ENCODE peak calls at places on chromosome 20, in eight cellular contexts. O is neuronal stem cell; E is bronchial epithelial cell; J is fibroblast of the aortic adventitia; G is astrocyte of the cerebellum; A is H7; D is NCI-H774; T is activated CD4-positive, alpha-beta memory T cell treated with anti-CD3 and anti-CD28 coated beads, Interleukin-2, amount 10 ng/mL, durations not matched to agents 7 days and 5 days. C is an unnamed sample.

GRCh38 chr20:50172347-50173013 is 18.1 kb upstream of the CEBPB start:
- DNase-seq in O (peak), E (no peak), J (peak), G (no peak), A (peak), D (peak), T (no peak), C (peak)

GRCh38 chr20:37519508-37520416 is 1.3 kb upstream of the NNAT start:
- DNase-seq in O (no peak), E (no peak), J (no peak), G (no peak), A (peak), D (peak), T (no peak), C (no peak)

GRCh38 chr20:45111799-45112471 is 3.0 kb downstream of the WFDC5 start:
- DNase-seq in O (no peak), E (no peak), J (no peak), G (no peak), A (peak), D (no peak), T (no peak), C (no peak)

GRCh38 chr20:47389867-47390347 is 33.4 kb upstream of the ZMYND8 start:
- DNase-seq in O (no peak), E (peak), J (peak), G (no peak), A (no peak), D (no peak), T (no peak), C (peak)

GRCh38 chr20:31485450-31486339 is 10.6 kb downstream of the REM1 start:
- DNase-seq in O (no peak), E (no peak), J (peak), G (no peak), A (peak), D (no peak), T (no peak), C (peak)

GRCh38 chr20:19327401-19327800 is 115.0 kb downstream of the SLC24A3 start:
- DNase-seq in O (no peak), E (no peak), J (no peak), G (no peak), A (no peak), D (no peak), T (no peak), C (no peak)

GRCh38 chr20:38534756-38535155 is 46.2 kb upstream of the ADIG start:
- DNase-seq in O (no peak), E (no peak), J (no peak), G (no peak), A (no peak), D (no peak), T (no peak), C (no peak)

GRCh38 chr20:44832724-44833123 is 22.4 kb upstream of the RIMS4 start:
- DNase-seq in O (no peak), E (peak), J (peak), G (no peak), A (no peak), D (no peak), T (no peak), C (no peak)

GRCh38 chr20:53872561-53873248 is 197.7 kb downstream of the BCAS1 start:
- DNase-seq in O (no peak), E (no peak), J (peak), G (no peak), A (no peak), D (no peak), T (peak), C (no peak)

GRCh38 chr20:4601630-4602296 is 119.9 kb upstream of the PRND start:
- DNase-seq in O (no peak), E (peak), J (no peak), G (no peak), A (no peak), D (no peak), T (no peak), C (peak)

GRCh38 chr20:45088247-45088646 is 12.7 kb downstream of the KCNS1 start:
- DNase-seq in O (no peak), E (peak), J (peak), G (no peak), A (no peak), D (no peak), T (no peak), C (no peak)

GRCh38 chr20:51333971-51334370 is 208.5 kb downstream of the NFATC2 start:
- DNase-seq in O (no peak), E (no peak), J (no peak), G (no peak), A (no peak), D (no peak), T (no peak), C (no peak)

GRCh38 chr20:18252597-18253451 is 35.5 kb upstream of the ZNF133 start:
- DNase-seq in O (no peak), E (peak), J (peak), G (no peak), A (no peak), D (no peak), T (no peak), C (no peak)

GRCh38 chr20:36299459-36299858 is 6.7 kb upstream of the DLGAP4 start:
- DNase-seq in O (no peak), E (no peak), J (no peak), G (no peak), A (no peak), D (no peak), T (peak), C (no peak)

GRCh38 chr20:14830466-14830865 is 493.1 kb upstream of the FLRT3 start:
- DNase-seq in O (no peak), E (peak), J (no peak), G (no peak), A (no peak), D (no peak), T (no peak), C (no peak)

GRCh38 chr20:47031028-47031427 is 136.4 kb downstream of the EYA2 start:
- DNase-seq in O (no peak), E (no peak), J (no peak), G (no peak), A (no peak), D (no peak), T (no peak), C (no peak)

GRCh38 chr20:33684533-33685327 is 1.5 kb downstream of the E2F1 start:
- DNase-seq in O (no peak), E (no peak), J (no peak), G (no peak), A (peak), D (no peak), T (no peak), C (no peak)

GRCh38 chr20:11522359-11522758 is 395.3 kb upstream of the BTBD3 start:
- DNase-seq in O (no peak), E (no peak), J (no peak), G (peak), A (no peak), D (no peak), T (no peak), C (no peak)

GRCh38 chr20:32028647-32029372 is 18.6 kb downstream of the CCM2L start:
- DNase-seq in O (no peak), E (no peak), J (no peak), G (peak), A (peak), D (no peak), T (no peak), C (no peak)

GRCh38 chr20:23195635-23196034 is 109.5 kb upstream of the CD93 start:
- DNase-seq in O (no peak), E (no peak), J (no peak), G (no peak), A (no peak), D (no peak), T (no peak), C (no peak)

GRCh38 chr20:56091635-56092180 is 86.4 kb upstream of the CBLN4 start:
- DNase-seq in O (no peak), E (peak), J (no peak), G (no peak), A (no peak), D (no peak), T (no peak), C (no peak)

GRCh38 chr20:14214046-14214445 is 123.4 kb downstream of the FLRT3 start:
- DNase-seq in O (no peak), E (no peak), J (peak), G (no peak), A (no peak), D (no peak), T (no peak), C (no peak)

GRCh38 chr20:528923-529594 is 14.5 kb downstream of the CSNK2A1 start:
- DNase-seq in O (no peak), E (peak), J (peak), G (no peak), A (no peak), D (no peak), T (no peak), C (no peak)

GRCh38 chr20:61397146-61397545 is 145.1 kb downstream of the CDH4 start:
- DNase-seq in O (no peak), E (no peak), J (no peak), G (no peak), A (no peak), D (no peak), T (no peak), C (no peak)

GRCh38 chr20:50379049-50379990 is 130.9 kb upstream of the PTPN1 start:
- DNase-seq in O (no peak), E (peak), J (peak), G (peak), A (no peak), D (no peak), T (no peak), C (peak)